ENCODE peak calls at places on chromosome 14, in four cellular contexts. H is fibroblast of villous mesenchyme, J is DND-41, A is ovary. L is an unnamed sample.

GRCh38 chr14:91008759-91009409 is 51.6 kb downstream of the RPS6KA5 start:
- DNase-seq in J (no peak), H (peak), A (no peak), L (peak)

GRCh38 chr14:99137913-99138571 is 134.0 kb downstream of the BCL11B start:
- DNase-seq in A (no peak), J (no peak), H (no peak), L (no peak)

GRCh38 chr14:24892730-24893059 is 157.3 kb downstream of the STXBP6 start:
- DNase-seq in J (no peak), H (no peak), A (no peak), L (no peak)

GRCh38 chr14:89303452-89304435 is 113.3 kb downstream of the FOXN3 start:
- DNase-seq in H (peak), J (no peak), A (peak), L (peak)

GRCh38 chr14:31291210-31291609 is 83.6 kb upstream of the HECTD1 start:
- DNase-seq in H (no peak), A (no peak), J (no peak), L (no peak)

GRCh38 chr14:68704736-68705720 is 87.8 kb downstream of the ZFP36L1 start:
- DNase-seq in A (no peak), J (no peak), H (no peak), L (no peak)

GRCh38 chr14:22837059-22837749 is 819 bp downstream of the MMP14 start:
- DNase-seq in J (no peak), H (peak), A (peak), L (no peak)

GRCh38 chr14:85024931-85025330 is 505.0 kb upstream of the FLRT2 start:
- DNase-seq in A (no peak), J (no peak), H (peak), L (no peak)

GRCh38 chr14:24481622-24482324 is 26.3 kb downstream of the CMA1 start:
- DNase-seq in A (no peak), J (peak), H (peak), L (peak)

GRCh38 chr14:89540009-89540829 is 123.2 kb upstream of the FOXN3 start:
- DNase-seq in J (no peak), H (peak), A (no peak), L (no peak)

GRCh38 chr14:99853206-99853605 is 60.0 kb downstream of the EML1 start:
- DNase-seq in A (no peak), H (no peak), J (peak), L (no peak)

GRCh38 chr14:57732886-57733285 is 133.0 kb downstream of the SLC35F4 start:
- DNase-seq in J (no peak), H (peak), A (no peak), L (no peak)

GRCh38 chr14:106509795-106510194 is 983.4 kb downstream of the TMEM121 start:
- DNase-seq in H (no peak), A (no peak), J (no peak), L (no peak)

GRCh38 chr14:61598980-61599379 is 96.3 kb upstream of the HIF1A start:
- DNase-seq in A (no peak), J (no peak), H (peak), L (no peak)

GRCh38 chr14:34059925-34060746 is 109.3 kb upstream of the EGLN3 start:
- DNase-seq in H (peak), J (no peak), A (peak), L (peak)

GRCh38 chr14:91249841-91250616 is 5.5 kb upstream of the GPR68 start:
- DNase-seq in A (no peak), H (no peak), J (peak), L (peak)

GRCh38 chr14:102770147-102770909 is 6.9 kb upstream of the TRAF3 start:
- DNase-seq in A (no peak), H (no peak), J (no peak), L (no peak)

GRCh38 chr14:78921856-78922255 is 751.7 kb downstream of the NRXN3 start:
- DNase-seq in A (no peak), J (no peak), H (peak), L (no peak)

GRCh38 chr14:69044965-69045555 is 66.0 kb upstream of the ACTN1 start:
- DNase-seq in H (peak), J (no peak), A (peak), L (no peak)

GRCh38 chr14:55568618-55569017 is 11.4 kb upstream of the KTN1 start:
- DNase-seq in A (no peak), J (no peak), H (no peak), L (no peak)

GRCh38 chr14:68255697-68256178 is 436.2 kb downstream of the RAD51B start:
- DNase-seq in J (no peak), A (no peak), H (peak), L (no peak)

GRCh38 chr14:39381366-39381765 is 50.9 kb downstream of the FBXO33 start:
- DNase-seq in J (no peak), H (no peak), A (no peak), L (no peak)

GRCh38 chr14:91246051-91246852 is 1.7 kb upstream of the GPR68 start:
- DNase-seq in J (peak), A (no peak), H (no peak), L (no peak)

GRCh38 chr14:102096569-102097188 is 9.8 kb upstream of the HSP90AA1 start:
- DNase-seq in H (peak), J (peak), A (peak), L (no peak)

GRCh38 chr14:44620106-44621019 is 113.3 kb upstream of the FSCB start:
- DNase-seq in H (no peak), A (no peak), J (no peak), L (no peak)

GRCh38 chr14:26730929-26731618 is 133.2 kb upstream of the NOVA1 start:
- DNase-seq in H (peak), A (no peak), J (no peak), L (no peak)

GRCh38 chr14:53850714-53851296 is 105.8 kb downstream of the BMP4 start:
- DNase-seq in A (no peak), H (peak), J (no peak), L (no peak)

GRCh38 chr14:93956514-93957332 is 19.6 kb downstream of the ASB2 start:
- DNase-seq in J (no peak), A (no peak), H (no peak), L (no peak)

GRCh38 chr14:32419429-32419828 is 90.3 kb downstream of the AKAP6 start:
- DNase-seq in H (no peak), J (no peak), A (no peak), L (no peak)

GRCh38 chr14:104355949-104356737 is 217.8 kb downstream of the KIF26A start:
- DNase-seq in H (no peak), A (peak), J (no peak), L (no peak)

DNA sequence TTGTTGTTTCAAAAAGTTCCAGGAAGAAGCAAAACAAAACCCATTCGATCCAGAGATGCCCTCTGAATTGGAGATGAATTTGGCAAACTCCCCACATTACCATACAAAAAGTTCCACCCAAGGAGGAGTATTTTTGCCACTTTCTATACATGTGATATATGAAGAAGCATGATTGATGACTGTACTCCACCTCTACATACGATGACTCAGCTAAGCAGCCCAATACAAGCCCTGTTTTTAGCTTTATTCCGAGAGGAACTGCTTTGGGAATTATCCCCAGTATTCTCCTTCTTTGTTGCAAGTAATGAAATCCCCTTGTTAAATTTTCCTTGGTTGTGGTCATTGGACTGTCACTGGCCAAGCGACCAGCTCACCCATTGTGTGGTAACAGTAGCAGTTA is 11.4 kb downstream of the TMEM253 start:
- DNase-seq in J (no peak), H (no peak), A (no peak), L (no peak)
- TF ChIP-seq CTCF in J (no peak), H (no peak), A (no peak), L (no peak)

DNA sequence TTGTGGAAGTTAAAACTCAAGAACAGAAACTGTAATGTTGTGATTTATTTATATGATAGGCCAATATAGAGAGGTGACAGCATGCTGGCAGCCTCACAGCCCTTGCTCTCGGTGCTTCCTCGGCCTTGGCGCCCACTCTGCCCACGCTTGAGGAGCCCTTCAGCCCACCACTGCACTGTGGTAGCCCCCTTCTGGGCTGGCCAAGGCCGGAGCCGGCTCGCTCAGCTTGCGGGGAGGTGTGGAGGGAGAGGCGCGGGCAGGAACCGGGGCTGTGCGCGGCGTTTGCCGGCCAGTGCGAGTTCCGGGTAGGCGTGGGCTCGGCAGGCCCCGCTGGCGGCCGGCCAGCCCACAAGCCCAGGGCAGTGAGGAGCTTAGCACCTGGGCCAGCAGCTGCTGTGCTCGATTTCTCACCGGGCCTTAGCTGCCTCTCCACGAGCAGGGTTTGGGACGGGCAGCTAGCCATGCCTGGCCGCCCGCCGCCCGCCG is 65.8 kb upstream of the SLC8A3 start:
- DNase-seq in J (no peak), H (peak), A (peak), L (peak)
- H3K4me3 ChIP-seq in J (no peak), H (peak), A (no peak), L (peak)

GRCh38 chr14:59422069-59422881 is 42.9 kb downstream of the GPR135 start:
- DNase-seq in H (no peak), J (no peak), A (no peak), L (no peak)

GRCh38 chr14:59424707-59425106 is 40.5 kb downstream of the GPR135 start:
- DNase-seq in H (no peak), J (no peak), A (peak), L (no peak)

GRCh38 chr14:59427653-59428578 is 37.3 kb downstream of the GPR135 start:
- DNase-seq in A (peak), J (no peak), H (peak), L (no peak)

GRCh38 chr14:59428581-59429012 is 36.6 kb downstream of the GPR135 start:
- DNase-seq in A (no peak), H (peak), J (no peak), L (no peak)

GRCh38 chr14:59425322-59425945 is 39.7 kb downstream of the GPR135 start:
- DNase-seq in A (no peak), J (no peak), H (peak), L (no peak)
- TF ChIP-seq CTCF in A (no peak), J (no peak), H (peak), L (no peak)

GRCh38 chr14:92925446-92925845 is 2.5 kb downstream of the CHGA start:
- DNase-seq in A (no peak), H (no peak), J (no peak), L (no peak)
- H3K4me3 ChIP-seq in A (no peak), H (no peak), J (no peak), L (no peak)

GRCh38 chr14:28773176-28773575 is 6.6 kb downstream of the FOXG1 start:
- DNase-seq in H (no peak), A (no peak), J (no peak), L (no peak)
- TF ChIP-seq CTCF in H (no peak), A (no peak), J (no peak), L (no peak)

GRCh38 chr14:97218336-97218712 is 421.1 kb downstream of the VRK1 start:
- DNase-seq in J (peak), A (no peak), H (no peak), L (no peak)

GRCh38 chr14:97218713-97219355 is 421.7 kb downstream of the VRK1 start:
- DNase-seq in H (no peak), A (no peak), J (peak), L (no peak)

GRCh38 chr14:97221572-97221971 is 424.4 kb downstream of the VRK1 start:
- DNase-seq in A (no peak), H (no peak), J (no peak), L (no peak)

GRCh38 chr14:97217094-97217885 is 420.1 kb downstream of the VRK1 start:
- DNase-seq in H (no peak), J (peak), A (no peak), L (no peak)

DNA sequence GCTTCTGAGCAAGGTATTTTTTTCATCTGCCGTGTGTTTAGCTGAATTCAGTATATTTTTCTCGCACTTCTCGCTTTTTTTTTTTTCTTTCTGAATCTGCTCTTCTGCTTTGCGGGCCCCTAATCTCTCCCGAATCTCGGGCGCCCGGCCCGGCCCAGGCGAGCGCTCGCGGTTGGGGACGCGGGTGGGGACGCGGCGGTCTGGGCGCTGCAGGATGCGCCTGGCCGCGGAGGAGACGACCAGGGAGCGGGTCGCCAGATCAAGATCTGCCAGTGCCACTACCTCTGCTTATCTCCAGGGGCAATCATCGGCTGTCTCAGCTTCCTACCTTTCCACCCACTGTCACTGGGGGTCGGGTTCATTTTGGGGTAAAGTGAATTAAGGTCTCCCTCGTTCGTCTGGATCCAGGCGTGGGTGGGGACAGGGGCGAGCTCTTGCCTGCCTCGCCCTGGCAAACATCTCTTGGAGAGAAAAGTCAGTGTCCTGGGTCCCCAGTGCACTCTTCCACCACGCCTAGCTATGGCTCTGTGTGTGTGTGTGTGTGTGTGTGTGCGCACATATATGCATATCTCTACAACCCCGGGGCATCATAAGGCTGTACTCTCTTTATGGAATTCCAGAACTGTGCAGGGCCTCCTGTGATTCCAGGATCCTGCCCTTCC is 422.3 kb downstream of the VRK1 start:
- DNase-seq in J (peak), A (no peak), H (no peak), L (no peak)
- H3K4me3 ChIP-seq in J (peak), A (no peak), H (no peak), L (no peak)

GRCh38 chr14:100907240-100907639 is 3.7 kb upstream of the RTL1 start:
- DNase-seq in J (no peak), H (no peak), A (no peak), L (no peak)

GRCh38 chr14:100904307-100905019 is 941 bp upstream of the RTL1 start:
- DNase-seq in J (peak), A (peak), H (no peak), L (no peak)

GRCh38 chr14:100905166-100905565 is 1.6 kb upstream of the RTL1 start:
- DNase-seq in J (no peak), H (no peak), A (peak), L (no peak)

GRCh38 chr14:100903672-100904185 is at the start of gene RTL1:
- DNase-seq in A (peak), J (no peak), H (no peak), L (no peak)

DNA sequence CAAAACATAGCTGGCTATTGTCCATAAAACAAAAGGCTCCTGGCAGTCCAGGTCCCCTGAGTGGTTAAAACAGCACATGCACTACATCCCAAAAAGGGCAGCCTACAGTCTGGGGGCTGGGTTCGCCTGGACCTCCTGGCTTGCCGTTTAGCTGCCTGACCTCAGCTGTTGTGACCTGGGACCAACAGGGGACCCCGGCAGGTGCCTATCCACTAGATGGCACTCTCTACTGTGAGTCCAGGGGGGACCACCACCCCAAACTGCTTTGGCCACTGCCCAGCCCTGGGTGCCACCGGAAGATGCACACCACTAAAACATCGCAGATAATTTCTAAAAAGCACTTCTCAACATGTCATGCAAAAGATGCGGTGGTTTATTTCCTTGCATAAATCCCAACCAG is 2.9 kb upstream of the RTL1 start:
- DNase-seq in J (no peak), A (peak), H (no peak), L (no peak)
- TF ChIP-seq CTCF in J (peak), A (no peak), H (peak), L (peak)

DNA sequence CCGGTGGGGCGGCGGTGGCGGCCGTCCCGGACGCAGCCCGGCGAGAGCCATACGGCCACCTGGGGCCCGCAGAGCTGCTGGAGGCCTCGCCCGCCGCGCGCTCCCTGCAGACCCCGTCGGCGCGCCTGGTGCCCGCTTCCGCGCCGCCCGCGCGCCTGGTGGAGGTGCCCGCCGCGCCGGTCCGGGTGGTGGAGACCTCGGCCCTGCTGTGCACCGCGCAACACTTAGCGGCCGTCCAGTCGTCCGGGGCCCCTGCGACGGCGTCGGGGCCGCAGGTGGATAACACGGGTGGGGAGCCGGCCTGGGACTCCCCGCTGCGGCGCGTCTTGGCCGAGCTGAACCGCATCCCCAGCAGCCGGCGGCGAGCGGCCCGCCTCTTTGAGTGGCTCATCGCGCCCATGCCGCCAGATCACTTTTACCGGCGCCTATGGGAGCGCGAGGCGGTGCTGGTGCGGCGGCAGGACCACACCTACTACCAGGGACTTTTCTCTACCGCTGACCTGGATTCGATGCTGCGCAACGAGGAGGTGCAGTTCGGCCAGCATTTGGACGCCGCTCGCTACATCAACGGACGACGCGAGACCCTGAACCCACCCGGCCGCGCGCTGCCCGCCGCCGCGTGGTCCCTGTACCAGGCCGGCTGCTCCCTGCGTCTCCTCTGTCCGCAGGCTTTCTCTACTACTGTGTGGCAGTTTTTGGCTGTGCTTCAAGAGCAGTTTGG is 683 bp downstream of the RIOX1 start:
- DNase-seq in A (peak), J (peak), H (peak), L (peak)
- H3K4me3 ChIP-seq in A (peak), J (peak), H (peak), L (peak)

DNA sequence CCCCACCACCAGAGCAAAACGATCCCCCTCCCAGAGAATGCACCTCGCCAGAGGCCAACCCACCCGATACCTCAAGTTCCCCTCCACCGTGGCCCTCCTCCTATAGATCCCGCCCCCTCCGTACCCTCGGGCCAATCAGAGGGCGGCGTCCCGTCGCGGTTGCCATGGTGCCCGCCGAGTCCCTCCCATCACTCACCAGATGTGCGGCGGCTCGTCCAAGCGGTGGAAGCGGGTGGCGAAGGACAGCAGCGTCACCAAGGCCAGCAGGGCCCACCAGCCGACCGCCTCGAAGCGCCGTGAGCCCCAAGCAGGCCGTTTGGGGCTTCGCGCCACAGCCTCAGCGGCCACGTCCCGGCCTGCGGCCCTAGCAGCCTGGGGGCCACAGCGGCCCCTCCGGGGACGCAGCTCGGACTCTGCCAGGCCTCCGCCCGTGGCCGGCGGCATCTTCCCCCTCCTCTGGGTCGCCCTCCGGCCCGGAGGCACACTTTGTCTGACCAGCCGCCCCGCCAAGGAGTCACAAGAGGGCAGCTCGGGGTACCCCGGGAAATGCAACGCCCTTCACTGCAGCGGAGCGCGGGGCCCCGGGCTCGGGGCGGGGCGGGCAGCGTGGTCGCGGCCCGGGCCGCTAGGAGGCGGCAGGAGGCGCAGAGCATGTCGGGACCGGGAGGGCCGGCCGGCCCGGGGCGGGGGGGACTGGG is at the start of gene POMT2:
- DNase-seq in J (peak), H (peak), A (peak), L (peak)
- TF ChIP-seq CTCF in J (peak), H (peak), A (peak), L (no peak)